ENCODE peak calls at places on chromosome 14, in ten cellular contexts. One of them, this sample, is unnamed.

GRCh38 chr14:31340297-31341063 is 79.9 kb downstream of the HEATR5A start:
- DNase-seq in CD4-positive, alpha-beta T cell: no peak
- DNase-seq in progenitor cell of endocrine pancreas: no peak
- DNase-seq in HFF-Myc: no peak
- DNase-seq in cardiac fibroblast: no peak
- DNase-seq in heart left ventricle: no peak
- DNase-seq in upper lobe of right lung: no peak
- DNase-seq in mucosa of descending colon: no peak
- DNase-seq in GM13977: no peak
- DNase-seq in fibroblast of lung: no peak
- DNase-seq in this sample: no peak

GRCh38 chr14:31927348-31927826 is 149.7 kb upstream of the ARHGAP5 start:
- DNase-seq in CD4-positive, alpha-beta T cell: no peak
- DNase-seq in progenitor cell of endocrine pancreas: no peak
- DNase-seq in HFF-Myc: peak
- DNase-seq in cardiac fibroblast: peak
- DNase-seq in heart left ventricle: peak
- DNase-seq in upper lobe of right lung: no peak
- DNase-seq in mucosa of descending colon: no peak
- DNase-seq in GM13977: no peak
- DNase-seq in fibroblast of lung: peak
- DNase-seq in this sample: no peak

GRCh38 chr14:34930591-34931069 is 52.2 kb upstream of the SRP54 start:
- DNase-seq in CD4-positive, alpha-beta T cell: no peak
- DNase-seq in progenitor cell of endocrine pancreas: no peak
- DNase-seq in HFF-Myc: no peak
- DNase-seq in cardiac fibroblast: no peak
- DNase-seq in heart left ventricle: no peak
- DNase-seq in upper lobe of right lung: no peak
- DNase-seq in mucosa of descending colon: no peak
- DNase-seq in GM13977: no peak
- DNase-seq in fibroblast of lung: no peak
- DNase-seq in this sample: peak

GRCh38 chr14:76904100-76904739 is 78.0 kb downstream of the LRRC74A start:
- DNase-seq in CD4-positive, alpha-beta T cell: no peak
- DNase-seq in progenitor cell of endocrine pancreas: no peak
- DNase-seq in HFF-Myc: no peak
- DNase-seq in cardiac fibroblast: peak
- DNase-seq in heart left ventricle: peak
- DNase-seq in upper lobe of right lung: no peak
- DNase-seq in mucosa of descending colon: no peak
- DNase-seq in GM13977: no peak
- DNase-seq in fibroblast of lung: peak
- DNase-seq in this sample: no peak

GRCh38 chr14:103679351-103679750 is 35.9 kb downstream of the XRCC3 start:
- DNase-seq in CD4-positive, alpha-beta T cell: no peak
- DNase-seq in progenitor cell of endocrine pancreas: no peak
- DNase-seq in HFF-Myc: peak
- DNase-seq in cardiac fibroblast: peak
- DNase-seq in heart left ventricle: no peak
- DNase-seq in upper lobe of right lung: peak
- DNase-seq in mucosa of descending colon: peak
- DNase-seq in GM13977: peak
- DNase-seq in fibroblast of lung: peak
- DNase-seq in this sample: peak

GRCh38 chr14:54776361-54777001 is 126.1 kb downstream of the GCH1 start:
- DNase-seq in CD4-positive, alpha-beta T cell: peak
- DNase-seq in progenitor cell of endocrine pancreas: no peak
- DNase-seq in HFF-Myc: no peak
- DNase-seq in cardiac fibroblast: peak
- DNase-seq in heart left ventricle: peak
- DNase-seq in upper lobe of right lung: peak
- DNase-seq in mucosa of descending colon: peak
- DNase-seq in GM13977: peak
- DNase-seq in fibroblast of lung: peak
- DNase-seq in this sample: peak

GRCh38 chr14:52031781-52032180 is 37.1 kb downstream of the NID2 start:
- DNase-seq in CD4-positive, alpha-beta T cell: no peak
- DNase-seq in progenitor cell of endocrine pancreas: no peak
- DNase-seq in HFF-Myc: no peak
- DNase-seq in cardiac fibroblast: peak
- DNase-seq in heart left ventricle: peak
- DNase-seq in upper lobe of right lung: no peak
- DNase-seq in mucosa of descending colon: no peak
- DNase-seq in GM13977: no peak
- DNase-seq in fibroblast of lung: peak
- DNase-seq in this sample: no peak

GRCh38 chr14:91019673-91020072 is 40.8 kb downstream of the RPS6KA5 start:
- DNase-seq in CD4-positive, alpha-beta T cell: no peak
- DNase-seq in progenitor cell of endocrine pancreas: no peak
- DNase-seq in HFF-Myc: no peak
- DNase-seq in cardiac fibroblast: no peak
- DNase-seq in heart left ventricle: no peak
- DNase-seq in upper lobe of right lung: no peak
- DNase-seq in mucosa of descending colon: no peak
- DNase-seq in GM13977: no peak
- DNase-seq in fibroblast of lung: no peak
- DNase-seq in this sample: no peak

GRCh38 chr14:96194657-96195431 is 9.8 kb upstream of the BDKRB2 start:
- DNase-seq in CD4-positive, alpha-beta T cell: no peak
- DNase-seq in progenitor cell of endocrine pancreas: no peak
- DNase-seq in HFF-Myc: no peak
- DNase-seq in cardiac fibroblast: no peak
- DNase-seq in heart left ventricle: no peak
- DNase-seq in upper lobe of right lung: peak
- DNase-seq in mucosa of descending colon: no peak
- DNase-seq in GM13977: no peak
- DNase-seq in fibroblast of lung: no peak
- DNase-seq in this sample: peak

GRCh38 chr14:20436363-20436755 is 393 bp upstream of the KLHL33 start:
- DNase-seq in CD4-positive, alpha-beta T cell: no peak
- DNase-seq in progenitor cell of endocrine pancreas: no peak
- DNase-seq in HFF-Myc: no peak
- DNase-seq in cardiac fibroblast: peak
- DNase-seq in heart left ventricle: no peak
- DNase-seq in upper lobe of right lung: no peak
- DNase-seq in mucosa of descending colon: no peak
- DNase-seq in GM13977: no peak
- DNase-seq in fibroblast of lung: peak
- DNase-seq in this sample: no peak

DNA sequence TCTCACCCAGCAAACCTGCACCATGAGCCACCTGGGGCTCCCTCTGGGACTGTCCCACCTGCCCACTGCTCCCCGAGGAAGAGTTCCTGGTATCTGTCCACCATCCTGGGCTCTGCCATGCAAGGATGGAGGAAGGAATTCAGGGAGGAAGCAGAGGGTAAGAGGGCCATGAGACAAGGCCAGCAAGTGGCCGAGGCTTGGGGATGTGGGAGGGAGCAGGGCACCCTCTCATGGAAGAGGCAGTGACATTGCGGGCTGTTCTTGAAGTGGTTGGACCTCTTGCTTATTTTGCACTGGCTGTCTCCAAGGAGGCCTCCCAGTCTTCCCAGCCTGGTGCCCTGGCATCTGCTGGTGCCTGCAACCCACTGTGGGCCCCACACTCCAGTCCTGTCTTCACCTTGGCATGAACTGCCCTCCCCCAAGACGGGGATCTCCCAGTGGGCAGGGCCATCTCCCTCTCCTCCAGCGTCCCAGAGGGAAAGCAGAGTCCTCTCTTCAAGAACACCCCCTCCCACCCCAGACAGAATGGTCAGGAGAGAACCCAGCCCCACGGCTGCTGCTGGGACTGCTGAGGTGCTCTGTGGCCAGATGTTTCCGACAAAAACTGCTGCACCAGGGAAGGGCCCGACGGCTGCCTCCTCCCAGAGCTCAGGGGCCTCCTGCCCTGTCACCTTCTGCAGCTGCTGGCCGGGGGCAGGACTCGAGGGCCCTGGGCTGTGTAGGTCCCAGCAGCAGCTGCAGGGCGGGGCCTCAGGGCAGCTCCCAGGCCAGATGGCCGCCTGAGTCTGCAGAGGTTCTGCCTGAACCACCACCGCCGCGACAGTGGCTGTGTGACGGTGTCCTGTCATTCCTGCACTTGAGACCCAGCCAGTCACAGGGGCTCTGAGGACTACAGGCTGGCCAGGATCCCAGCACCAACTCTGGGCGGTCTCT is 1.8 kb upstream of the AKT1 start:
- DNase-seq in CD4-positive, alpha-beta T cell: no peak
- DNase-seq in progenitor cell of endocrine pancreas: no peak
- DNase-seq in HFF-Myc: no peak
- DNase-seq in cardiac fibroblast: no peak
- DNase-seq in heart left ventricle: peak
- DNase-seq in upper lobe of right lung: no peak
- DNase-seq in mucosa of descending colon: peak
- DNase-seq in GM13977: no peak
- DNase-seq in fibroblast of lung: no peak
- DNase-seq in this sample: no peak
- TF ChIP-seq CTCF in CD4-positive, alpha-beta T cell: no peak
- TF ChIP-seq CTCF in progenitor cell of endocrine pancreas: no peak
- TF ChIP-seq CTCF in HFF-Myc: no peak
- TF ChIP-seq CTCF in cardiac fibroblast: no peak
- TF ChIP-seq CTCF in heart left ventricle: no peak
- TF ChIP-seq CTCF in upper lobe of right lung: no peak
- TF ChIP-seq CTCF in mucosa of descending colon: no peak
- TF ChIP-seq CTCF in GM13977: no peak
- TF ChIP-seq CTCF in fibroblast of lung: no peak
- TF ChIP-seq CTCF in this sample: no peak

DNA sequence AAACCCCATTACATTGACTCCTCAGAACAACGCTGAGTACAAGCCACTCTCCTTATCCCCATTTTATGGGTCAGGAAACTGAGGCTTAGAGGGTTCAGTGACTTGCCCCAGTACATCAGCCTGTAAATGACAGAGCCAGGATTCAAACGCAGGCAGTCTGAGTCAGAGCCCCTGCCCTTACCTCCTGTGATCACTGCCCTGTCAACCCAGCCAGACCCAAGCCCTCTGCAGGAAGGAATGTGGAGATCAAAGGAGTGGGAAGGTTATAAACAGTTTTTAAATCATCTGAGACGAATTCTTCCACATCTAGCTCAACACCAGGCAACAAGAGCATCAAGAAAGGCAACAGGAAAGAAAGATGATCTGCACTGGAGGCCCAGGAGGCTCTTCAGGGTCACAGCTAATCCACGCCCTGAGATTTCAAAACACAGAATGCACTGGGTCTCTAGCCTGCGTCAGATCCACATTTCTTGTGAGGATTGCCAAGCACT is 38.5 kb downstream of the SPTB start:
- DNase-seq in CD4-positive, alpha-beta T cell: no peak
- DNase-seq in progenitor cell of endocrine pancreas: no peak
- DNase-seq in HFF-Myc: peak
- DNase-seq in cardiac fibroblast: peak
- DNase-seq in heart left ventricle: peak
- DNase-seq in upper lobe of right lung: no peak
- DNase-seq in mucosa of descending colon: no peak
- DNase-seq in GM13977: no peak
- DNase-seq in fibroblast of lung: peak
- DNase-seq in this sample: no peak
- TF ChIP-seq CTCF in CD4-positive, alpha-beta T cell: no peak
- TF ChIP-seq CTCF in progenitor cell of endocrine pancreas: peak
- TF ChIP-seq CTCF in HFF-Myc: peak
- TF ChIP-seq CTCF in cardiac fibroblast: peak
- TF ChIP-seq CTCF in heart left ventricle: no peak
- TF ChIP-seq CTCF in upper lobe of right lung: no peak
- TF ChIP-seq CTCF in mucosa of descending colon: no peak
- TF ChIP-seq CTCF in GM13977: no peak
- TF ChIP-seq CTCF in fibroblast of lung: peak
- TF ChIP-seq CTCF in this sample: no peak

DNA sequence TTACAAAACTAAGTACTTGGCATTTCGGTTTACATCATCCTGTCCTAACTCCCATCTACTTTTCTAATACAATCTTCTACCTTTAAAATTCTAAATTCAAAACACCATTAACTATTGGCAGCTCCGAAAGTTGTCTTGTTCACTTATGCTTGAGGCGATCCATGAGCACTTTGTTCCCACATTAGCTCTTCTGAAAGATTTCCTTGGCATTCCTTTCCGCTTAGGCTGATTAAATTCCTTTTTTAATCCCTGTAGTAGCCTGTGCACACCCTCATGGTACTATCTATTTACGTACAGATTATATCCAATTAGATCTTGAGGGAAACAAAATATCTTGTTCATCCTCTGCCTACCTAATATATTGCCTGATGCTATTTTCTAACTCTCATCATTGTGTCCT is 480.7 kb downstream of the PRKD1 start:
- DNase-seq in CD4-positive, alpha-beta T cell: no peak
- DNase-seq in progenitor cell of endocrine pancreas: no peak
- DNase-seq in HFF-Myc: no peak
- DNase-seq in cardiac fibroblast: no peak
- DNase-seq in heart left ventricle: no peak
- DNase-seq in upper lobe of right lung: no peak
- DNase-seq in mucosa of descending colon: no peak
- DNase-seq in GM13977: no peak
- DNase-seq in fibroblast of lung: no peak
- DNase-seq in this sample: no peak
- TF ChIP-seq CTCF in CD4-positive, alpha-beta T cell: no peak
- TF ChIP-seq CTCF in progenitor cell of endocrine pancreas: no peak
- TF ChIP-seq CTCF in HFF-Myc: no peak
- TF ChIP-seq CTCF in cardiac fibroblast: no peak
- TF ChIP-seq CTCF in heart left ventricle: no peak
- TF ChIP-seq CTCF in upper lobe of right lung: no peak
- TF ChIP-seq CTCF in mucosa of descending colon: no peak
- TF ChIP-seq CTCF in GM13977: no peak
- TF ChIP-seq CTCF in fibroblast of lung: no peak
- TF ChIP-seq CTCF in this sample: no peak

GRCh38 chr14:30270200-30271161 is 288.5 kb upstream of the G2E3 start:
- DNase-seq in CD4-positive, alpha-beta T cell: peak
- DNase-seq in progenitor cell of endocrine pancreas: peak
- DNase-seq in HFF-Myc: peak
- DNase-seq in cardiac fibroblast: peak
- DNase-seq in heart left ventricle: peak
- DNase-seq in upper lobe of right lung: peak
- DNase-seq in mucosa of descending colon: peak
- DNase-seq in GM13977: peak
- DNase-seq in fibroblast of lung: peak
- DNase-seq in this sample: peak

GRCh38 chr14:30260772-30261607 is 298.0 kb upstream of the G2E3 start:
- DNase-seq in CD4-positive, alpha-beta T cell: no peak
- DNase-seq in progenitor cell of endocrine pancreas: no peak
- DNase-seq in HFF-Myc: no peak
- DNase-seq in cardiac fibroblast: no peak
- DNase-seq in heart left ventricle: no peak
- DNase-seq in upper lobe of right lung: no peak
- DNase-seq in mucosa of descending colon: no peak
- DNase-seq in GM13977: no peak
- DNase-seq in fibroblast of lung: no peak
- DNase-seq in this sample: no peak

GRCh38 chr14:30264161-30264560 is 294.8 kb upstream of the G2E3 start:
- DNase-seq in CD4-positive, alpha-beta T cell: no peak
- DNase-seq in progenitor cell of endocrine pancreas: no peak
- DNase-seq in HFF-Myc: no peak
- DNase-seq in cardiac fibroblast: peak
- DNase-seq in heart left ventricle: no peak
- DNase-seq in upper lobe of right lung: no peak
- DNase-seq in mucosa of descending colon: no peak
- DNase-seq in GM13977: no peak
- DNase-seq in fibroblast of lung: no peak
- DNase-seq in this sample: no peak

GRCh38 chr14:30267141-30267540 is 291.8 kb upstream of the G2E3 start:
- DNase-seq in CD4-positive, alpha-beta T cell: no peak
- DNase-seq in progenitor cell of endocrine pancreas: no peak
- DNase-seq in HFF-Myc: no peak
- DNase-seq in cardiac fibroblast: peak
- DNase-seq in heart left ventricle: no peak
- DNase-seq in upper lobe of right lung: no peak
- DNase-seq in mucosa of descending colon: no peak
- DNase-seq in GM13977: no peak
- DNase-seq in fibroblast of lung: peak
- DNase-seq in this sample: no peak

GRCh38 chr14:30266290-30266689 is 292.7 kb upstream of the G2E3 start:
- DNase-seq in CD4-positive, alpha-beta T cell: no peak
- DNase-seq in progenitor cell of endocrine pancreas: no peak
- DNase-seq in HFF-Myc: no peak
- DNase-seq in cardiac fibroblast: no peak
- DNase-seq in heart left ventricle: no peak
- DNase-seq in upper lobe of right lung: no peak
- DNase-seq in mucosa of descending colon: no peak
- DNase-seq in GM13977: no peak
- DNase-seq in fibroblast of lung: no peak
- DNase-seq in this sample: no peak
- TF ChIP-seq CTCF in CD4-positive, alpha-beta T cell: no peak
- TF ChIP-seq CTCF in progenitor cell of endocrine pancreas: no peak
- TF ChIP-seq CTCF in HFF-Myc: no peak
- TF ChIP-seq CTCF in cardiac fibroblast: no peak
- TF ChIP-seq CTCF in heart left ventricle: no peak
- TF ChIP-seq CTCF in upper lobe of right lung: no peak
- TF ChIP-seq CTCF in mucosa of descending colon: no peak
- TF ChIP-seq CTCF in GM13977: no peak
- TF ChIP-seq CTCF in fibroblast of lung: no peak
- TF ChIP-seq CTCF in this sample: no peak

This sample was measured in GM13976.